ENCODE peak calls at places on chromosomes 1 and 21, in eight cellular contexts. One of them, this sample, is unnamed. For H3K36me3, the result is how much of the 10 kb centered on the place peaks cover.

GRCh38 chr1:79079770-79080169 is 73.2 kb upstream of the ADGRL4 start:
- DNase-seq in HCT116: peak
- DNase-seq in fibroblast of lung: peak
- DNase-seq in psoas muscle: no peak
- DNase-seq in effector memory CD4-positive, alpha-beta T cell: no peak
- DNase-seq in tibial artery: no peak
- DNase-seq in IMR-90: peak
- DNase-seq in lower lobe of right lung: no peak
- DNase-seq in this sample: peak

GRCh38 chr1:51569284-51570062 is 47.4 kb upstream of the OSBPL9 start:
- DNase-seq in IMR-90: peak
- DNase-seq in fibroblast of lung: peak
- DNase-seq in lower lobe of right lung: no peak
- DNase-seq in psoas muscle: no peak
- DNase-seq in tibial artery: no peak
- DNase-seq in effector memory CD4-positive, alpha-beta T cell: peak
- DNase-seq in HCT116: peak
- DNase-seq in this sample: peak

GRCh38 chr1:177476706-177477105 is 305.9 kb downstream of the BRINP2 start:
- DNase-seq in IMR-90: no peak
- DNase-seq in tibial artery: no peak
- DNase-seq in psoas muscle: no peak
- DNase-seq in HCT116: no peak
- DNase-seq in lower lobe of right lung: no peak
- DNase-seq in effector memory CD4-positive, alpha-beta T cell: no peak
- DNase-seq in fibroblast of lung: no peak
- DNase-seq in this sample: no peak

GRCh38 chr1:12565966-12566352 is 52.1 kb downstream of the DHRS3 start:
- DNase-seq in HCT116: no peak
- DNase-seq in fibroblast of lung: no peak
- DNase-seq in IMR-90: no peak
- DNase-seq in lower lobe of right lung: no peak
- DNase-seq in effector memory CD4-positive, alpha-beta T cell: no peak
- DNase-seq in psoas muscle: no peak
- DNase-seq in tibial artery: no peak
- DNase-seq in this sample: no peak

GRCh38 chr1:233238884-233239432 is 56.6 kb downstream of the PCNX2 start:
- DNase-seq in fibroblast of lung: peak
- DNase-seq in tibial artery: no peak
- DNase-seq in lower lobe of right lung: no peak
- DNase-seq in psoas muscle: no peak
- DNase-seq in effector memory CD4-positive, alpha-beta T cell: no peak
- DNase-seq in IMR-90: peak
- DNase-seq in HCT116: no peak
- DNase-seq in this sample: no peak

GRCh38 chr1:197076585-197076984 is 9.5 kb upstream of the F13B start:
- DNase-seq in psoas muscle: no peak
- DNase-seq in HCT116: no peak
- DNase-seq in effector memory CD4-positive, alpha-beta T cell: no peak
- DNase-seq in IMR-90: no peak
- DNase-seq in lower lobe of right lung: no peak
- DNase-seq in tibial artery: no peak
- DNase-seq in fibroblast of lung: no peak
- DNase-seq in this sample: no peak

GRCh38 chr21:31903896-31904295 is 31.1 kb downstream of the HUNK start:
- DNase-seq in fibroblast of lung: no peak
- DNase-seq in psoas muscle: no peak
- DNase-seq in IMR-90: no peak
- DNase-seq in effector memory CD4-positive, alpha-beta T cell: no peak
- DNase-seq in HCT116: no peak
- DNase-seq in tibial artery: no peak
- DNase-seq in lower lobe of right lung: no peak
- DNase-seq in this sample: no peak

GRCh38 chr1:18926315-18927081 is 24.1 kb upstream of the ALDH4A1 start:
- DNase-seq in tibial artery: peak
- DNase-seq in effector memory CD4-positive, alpha-beta T cell: peak
- DNase-seq in psoas muscle: peak
- DNase-seq in lower lobe of right lung: no peak
- DNase-seq in IMR-90: peak
- DNase-seq in HCT116: peak
- DNase-seq in fibroblast of lung: peak
- DNase-seq in this sample: peak

GRCh38 chr1:94281361-94282142 is 44.2 kb upstream of the ARHGAP29 start:
- DNase-seq in HCT116: peak
- DNase-seq in psoas muscle: no peak
- DNase-seq in effector memory CD4-positive, alpha-beta T cell: no peak
- DNase-seq in tibial artery: no peak
- DNase-seq in IMR-90: no peak
- DNase-seq in lower lobe of right lung: no peak
- DNase-seq in fibroblast of lung: peak
- DNase-seq in this sample: no peak

GRCh38 chr1:72442251-72442650 is 159.9 kb upstream of the NEGR1 start:
- DNase-seq in psoas muscle: no peak
- DNase-seq in IMR-90: peak
- DNase-seq in HCT116: no peak
- DNase-seq in effector memory CD4-positive, alpha-beta T cell: no peak
- DNase-seq in lower lobe of right lung: no peak
- DNase-seq in tibial artery: no peak
- DNase-seq in fibroblast of lung: peak
- DNase-seq in this sample: no peak

GRCh38 chr1:118485757-118486156 is 300.7 kb upstream of the SPAG17 start:
- DNase-seq in lower lobe of right lung: no peak
- DNase-seq in HCT116: no peak
- DNase-seq in tibial artery: no peak
- DNase-seq in psoas muscle: no peak
- DNase-seq in effector memory CD4-positive, alpha-beta T cell: no peak
- DNase-seq in IMR-90: no peak
- DNase-seq in fibroblast of lung: no peak
- DNase-seq in this sample: no peak

GRCh38 chr1:186782791-186783190 is 46.0 kb upstream of the PLA2G4A start:
- DNase-seq in HCT116: no peak
- DNase-seq in IMR-90: peak
- DNase-seq in effector memory CD4-positive, alpha-beta T cell: no peak
- DNase-seq in tibial artery: no peak
- DNase-seq in lower lobe of right lung: no peak
- DNase-seq in fibroblast of lung: no peak
- DNase-seq in psoas muscle: no peak
- DNase-seq in this sample: no peak

GRCh38 chr1:154474802-154475201 is 27.2 kb upstream of the TDRD10 start:
- DNase-seq in effector memory CD4-positive, alpha-beta T cell: no peak
- DNase-seq in lower lobe of right lung: peak
- DNase-seq in tibial artery: no peak
- DNase-seq in IMR-90: peak
- DNase-seq in psoas muscle: no peak
- DNase-seq in fibroblast of lung: peak
- DNase-seq in HCT116: peak
- DNase-seq in this sample: peak

GRCh38 chr21:36507397-36508018 is 27.6 kb upstream of the CLDN14 start:
- DNase-seq in lower lobe of right lung: no peak
- DNase-seq in psoas muscle: no peak
- DNase-seq in HCT116: no peak
- DNase-seq in tibial artery: no peak
- DNase-seq in effector memory CD4-positive, alpha-beta T cell: no peak
- DNase-seq in fibroblast of lung: no peak
- DNase-seq in IMR-90: peak
- DNase-seq in this sample: no peak

GRCh38 chr21:35249636-35250035 is 200.5 kb upstream of the RUNX1 start:
- DNase-seq in IMR-90: no peak
- DNase-seq in tibial artery: no peak
- DNase-seq in HCT116: no peak
- DNase-seq in fibroblast of lung: no peak
- DNase-seq in effector memory CD4-positive, alpha-beta T cell: no peak
- DNase-seq in psoas muscle: no peak
- DNase-seq in lower lobe of right lung: no peak
- DNase-seq in this sample: no peak

GRCh38 chr1:53373246-53373645 is 45.4 kb upstream of the LRP8 start:
- DNase-seq in HCT116: no peak
- DNase-seq in tibial artery: peak
- DNase-seq in IMR-90: no peak
- DNase-seq in lower lobe of right lung: no peak
- DNase-seq in psoas muscle: no peak
- DNase-seq in effector memory CD4-positive, alpha-beta T cell: no peak
- DNase-seq in fibroblast of lung: no peak
- DNase-seq in this sample: no peak

GRCh38 chr1:113530021-113530420 is 139.7 kb downstream of the MAGI3 start:
- DNase-seq in IMR-90: no peak
- DNase-seq in psoas muscle: no peak
- DNase-seq in HCT116: no peak
- DNase-seq in effector memory CD4-positive, alpha-beta T cell: no peak
- DNase-seq in tibial artery: no peak
- DNase-seq in fibroblast of lung: no peak
- DNase-seq in lower lobe of right lung: no peak
- DNase-seq in this sample: peak

GRCh38 chr1:149962736-149963135 is 26.1 kb upstream of the MTMR11 start:
- DNase-seq in lower lobe of right lung: no peak
- DNase-seq in psoas muscle: no peak
- DNase-seq in effector memory CD4-positive, alpha-beta T cell: no peak
- DNase-seq in HCT116: no peak
- DNase-seq in tibial artery: no peak
- DNase-seq in IMR-90: no peak
- DNase-seq in fibroblast of lung: no peak
- DNase-seq in this sample: no peak

GRCh38 chr21:38927776-38928175 is 122.0 kb downstream of the ETS2 start:
- DNase-seq in HCT116: no peak
- DNase-seq in effector memory CD4-positive, alpha-beta T cell: no peak
- DNase-seq in tibial artery: no peak
- DNase-seq in psoas muscle: no peak
- DNase-seq in fibroblast of lung: no peak
- DNase-seq in IMR-90: no peak
- DNase-seq in lower lobe of right lung: no peak
- DNase-seq in this sample: no peak

DNA sequence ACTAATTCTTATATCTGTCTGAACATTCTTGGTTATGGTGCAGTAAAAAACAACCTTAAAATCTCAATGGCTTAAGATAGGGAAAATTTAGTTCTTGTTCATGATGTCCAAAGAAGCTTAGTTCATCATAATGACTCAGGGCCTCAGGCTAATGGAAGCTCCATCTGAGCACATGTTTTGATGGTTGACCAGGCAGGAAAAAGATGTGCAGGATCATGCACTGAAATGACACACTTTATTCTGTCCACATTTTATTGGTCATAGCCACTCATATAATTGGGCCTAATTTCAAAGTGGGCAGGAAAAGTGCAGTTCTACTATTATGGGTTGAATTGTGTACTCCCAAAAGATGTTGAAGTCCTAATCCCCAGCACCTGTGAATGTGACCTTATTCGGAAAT is 198.2 kb downstream of the CENPF start:
- DNase-seq in fibroblast of lung: no peak
- DNase-seq in lower lobe of right lung: no peak
- DNase-seq in psoas muscle: no peak
- DNase-seq in tibial artery: no peak
- DNase-seq in HCT116: no peak
- DNase-seq in effector memory CD4-positive, alpha-beta T cell: no peak
- DNase-seq in IMR-90: peak
- DNase-seq in this sample: no peak
- H3K36me3 ChIP-seq in fibroblast of lung: under half
- H3K36me3 ChIP-seq in lower lobe of right lung: under half
- H3K36me3 ChIP-seq in psoas muscle: under half
- H3K36me3 ChIP-seq in tibial artery: under half
- H3K36me3 ChIP-seq in HCT116: under half
- H3K36me3 ChIP-seq in effector memory CD4-positive, alpha-beta T cell: under half
- H3K36me3 ChIP-seq in IMR-90: under half
- H3K36me3 ChIP-seq in this sample: under half

GRCh38 chr1:196002906-196003305 is 605.3 kb downstream of the KCNT2 start:
- DNase-seq in effector memory CD4-positive, alpha-beta T cell: no peak
- DNase-seq in psoas muscle: no peak
- DNase-seq in tibial artery: no peak
- DNase-seq in HCT116: no peak
- DNase-seq in fibroblast of lung: no peak
- DNase-seq in lower lobe of right lung: no peak
- DNase-seq in IMR-90: no peak
- DNase-seq in this sample: no peak
- H3K27ac ChIP-seq in effector memory CD4-positive, alpha-beta T cell: no peak
- H3K27ac ChIP-seq in psoas muscle: no peak
- H3K27ac ChIP-seq in tibial artery: no peak
- H3K27ac ChIP-seq in HCT116: no peak
- H3K27ac ChIP-seq in fibroblast of lung: no peak
- H3K27ac ChIP-seq in lower lobe of right lung: no peak
- H3K27ac ChIP-seq in IMR-90: no peak
- H3K27ac ChIP-seq in this sample: no peak

DNA sequence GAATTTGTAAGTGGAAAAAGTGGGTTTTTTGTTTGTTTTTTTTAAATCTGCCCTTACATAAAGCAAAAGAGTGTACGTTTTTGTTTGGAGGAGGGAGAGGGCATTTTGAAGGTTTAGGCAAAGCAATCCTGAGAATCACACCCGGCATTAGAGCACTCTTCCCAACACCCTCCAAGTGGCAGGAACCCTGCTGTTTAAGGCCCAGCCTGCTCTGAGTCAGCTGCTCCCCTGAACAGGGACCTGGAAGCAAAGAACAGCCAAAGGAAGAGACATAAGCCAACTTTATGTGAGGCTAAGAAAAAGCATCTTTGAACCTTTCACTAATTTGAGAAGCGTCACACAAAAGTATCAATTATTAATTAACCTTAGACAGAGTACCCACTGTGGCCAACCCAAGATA is 16.9 kb downstream of the MTFR1L start:
- DNase-seq in HCT116: no peak
- DNase-seq in psoas muscle: no peak
- DNase-seq in lower lobe of right lung: no peak
- DNase-seq in effector memory CD4-positive, alpha-beta T cell: no peak
- DNase-seq in tibial artery: no peak
- DNase-seq in IMR-90: no peak
- DNase-seq in fibroblast of lung: no peak
- DNase-seq in this sample: no peak
- H3K36me3 ChIP-seq in HCT116: under half
- H3K36me3 ChIP-seq in psoas muscle: under half
- H3K36me3 ChIP-seq in lower lobe of right lung: under half
- H3K36me3 ChIP-seq in effector memory CD4-positive, alpha-beta T cell: under half
- H3K36me3 ChIP-seq in tibial artery: under half
- H3K36me3 ChIP-seq in IMR-90: under half
- H3K36me3 ChIP-seq in fibroblast of lung: under half
- H3K36me3 ChIP-seq in this sample: under half

GRCh38 chr1:201183209-201183608 is 7.4 kb upstream of the IGFN1 start:
- DNase-seq in psoas muscle: no peak
- DNase-seq in HCT116: no peak
- DNase-seq in tibial artery: no peak
- DNase-seq in effector memory CD4-positive, alpha-beta T cell: no peak
- DNase-seq in IMR-90: no peak
- DNase-seq in fibroblast of lung: no peak
- DNase-seq in lower lobe of right lung: no peak
- DNase-seq in this sample: no peak

GRCh38 chr1:201180133-201180532 is 10.5 kb upstream of the IGFN1 start:
- DNase-seq in HCT116: no peak
- DNase-seq in IMR-90: no peak
- DNase-seq in lower lobe of right lung: no peak
- DNase-seq in tibial artery: no peak
- DNase-seq in psoas muscle: no peak
- DNase-seq in fibroblast of lung: no peak
- DNase-seq in effector memory CD4-positive, alpha-beta T cell: no peak
- DNase-seq in this sample: no peak

GRCh38 chr1:201181323-201181722 is 9.3 kb upstream of the IGFN1 start:
- DNase-seq in IMR-90: no peak
- DNase-seq in HCT116: no peak
- DNase-seq in effector memory CD4-positive, alpha-beta T cell: no peak
- DNase-seq in lower lobe of right lung: no peak
- DNase-seq in psoas muscle: no peak
- DNase-seq in tibial artery: no peak
- DNase-seq in fibroblast of lung: no peak
- DNase-seq in this sample: no peak

GRCh38 chr1:201180901-201181300 is 9.7 kb upstream of the IGFN1 start:
- DNase-seq in effector memory CD4-positive, alpha-beta T cell: no peak
- DNase-seq in HCT116: no peak
- DNase-seq in fibroblast of lung: no peak
- DNase-seq in lower lobe of right lung: no peak
- DNase-seq in psoas muscle: peak
- DNase-seq in tibial artery: no peak
- DNase-seq in IMR-90: no peak
- DNase-seq in this sample: no peak

GRCh38 chr1:201181726-201182125 is 8.9 kb upstream of the IGFN1 start:
- DNase-seq in effector memory CD4-positive, alpha-beta T cell: no peak
- DNase-seq in fibroblast of lung: no peak
- DNase-seq in tibial artery: no peak
- DNase-seq in psoas muscle: no peak
- DNase-seq in lower lobe of right lung: no peak
- DNase-seq in HCT116: no peak
- DNase-seq in IMR-90: no peak
- DNase-seq in this sample: no peak
- H3K27ac ChIP-seq in effector memory CD4-positive, alpha-beta T cell: no peak
- H3K27ac ChIP-seq in fibroblast of lung: no peak
- H3K27ac ChIP-seq in tibial artery: no peak
- H3K27ac ChIP-seq in psoas muscle: no peak
- H3K27ac ChIP-seq in lower lobe of right lung: no peak
- H3K27ac ChIP-seq in HCT116: no peak
- H3K27ac ChIP-seq in IMR-90: no peak
- H3K27ac ChIP-seq in this sample: no peak